ENCODE peak calls at places on chromosomes 13 and 19, in ten cellular contexts. I is prostate gland, G is A673, E is fibroblast of mammary gland, Y is mucosa of descending colon, A is H1, Q is NB4, M is epithelial cell of proximal tubule, Z is GM12878, V is endodermal cell. O is an unnamed sample.

GRCh38 chr13:42720116-42720857 is 61.1 kb upstream of the FAM216B start:
- DNase-seq in I (no peak), G (peak), E (peak), Y (peak), A (no peak), Q (peak), M (peak), Z (peak), V (no peak), O (peak)

GRCh38 chr19:2492870-2493269 is 16.9 kb downstream of the GADD45B start:
- DNase-seq in I (no peak), G (no peak), E (no peak), Y (no peak), A (no peak), Q (no peak), M (no peak), Z (no peak), V (no peak), O (no peak)

GRCh38 chr13:94765814-94766213 is 53.5 kb upstream of the SOX21 start:
- DNase-seq in I (no peak), G (no peak), E (no peak), Y (no peak), A (no peak), Q (no peak), M (no peak), Z (no peak), V (peak), O (no peak)

GRCh38 chr19:14432817-14433453 is at the start of gene PKN1:
- DNase-seq in I (no peak), G (peak), E (no peak), Y (peak), A (peak), Q (peak), M (no peak), Z (no peak), V (peak), O (peak)

GRCh38 chr19:47729799-47730520 is 15.4 kb upstream of the NOP53 start:
- DNase-seq in I (peak), G (peak), E (peak), Y (peak), A (peak), Q (peak), M (no peak), Z (no peak), V (peak), O (peak)

GRCh38 chr19:45152504-45153338 is 8.1 kb downstream of the NKPD1 start:
- DNase-seq in I (peak), G (peak), E (peak), Y (peak), A (peak), Q (no peak), M (no peak), Z (no peak), V (peak), O (peak)

GRCh38 chr13:110711778-110712070 is 1.8 kb upstream of the ING1 start:
- DNase-seq in I (no peak), G (peak), E (no peak), Y (peak), A (no peak), Q (peak), M (no peak), Z (no peak), V (no peak), O (no peak)

GRCh38 chr19:45293682-45294081 is 29.0 kb downstream of the CKM start:
- DNase-seq in I (no peak), G (no peak), E (no peak), Y (no peak), A (no peak), Q (no peak), M (no peak), Z (no peak), V (no peak), O (no peak)

GRCh38 chr19:43362745-43363144 is 9.3 kb downstream of the CD177 start:
- DNase-seq in I (no peak), G (no peak), E (no peak), Y (peak), A (no peak), Q (no peak), M (no peak), Z (no peak), V (no peak), O (no peak)

GRCh38 chr13:44972956-44973581 is 16.2 kb downstream of the NUFIP1 start:
- DNase-seq in I (no peak), G (peak), E (peak), Y (no peak), A (no peak), Q (peak), M (no peak), Z (no peak), V (no peak), O (no peak)

GRCh38 chr19:46610851-46611770 is 10.0 kb downstream of the CALM3 start:
- DNase-seq in I (no peak), G (no peak), E (peak), Y (no peak), A (no peak), Q (peak), M (no peak), Z (no peak), V (no peak), O (no peak)

GRCh38 chr19:3968556-3969434 is 2.1 kb downstream of the DAPK3 start:
- DNase-seq in I (peak), G (peak), E (peak), Y (peak), A (peak), Q (peak), M (peak), Z (no peak), V (peak), O (peak)

GRCh38 chr13:80585531-80585930 is 244.6 kb upstream of the SPRY2 start:
- DNase-seq in I (no peak), G (no peak), E (no peak), Y (no peak), A (no peak), Q (no peak), M (no peak), Z (no peak), V (no peak), O (no peak)

GRCh38 chr13:23350009-23350408 is 83.5 kb downstream of the SACS start:
- DNase-seq in I (no peak), G (no peak), E (no peak), Y (no peak), A (no peak), Q (no peak), M (peak), Z (no peak), V (no peak), O (no peak)

GRCh38 chr13:20654156-20654555 is 49.3 kb upstream of the IL17D start:
- DNase-seq in I (no peak), G (peak), E (peak), Y (no peak), A (no peak), Q (no peak), M (no peak), Z (no peak), V (no peak), O (no peak)

GRCh38 chr19:27529158-27529557 is 1683.8 kb downstream of the UQCRFS1 start:
- DNase-seq in I (no peak), G (no peak), E (no peak), Y (no peak), A (no peak), Q (no peak), M (no peak), Z (no peak), V (no peak), O (no peak)

GRCh38 chr19:55460670-55461258 is 678 bp downstream of the ISOC2 start:
- DNase-seq in I (peak), G (peak), E (peak), Y (peak), A (peak), Q (peak), M (no peak), Z (no peak), V (peak), O (peak)

GRCh38 chr13:106118050-106118449 is 417.4 kb downstream of the EFNB2 start:
- DNase-seq in I (no peak), G (no peak), E (peak), Y (no peak), A (no peak), Q (no peak), M (no peak), Z (no peak), V (no peak), O (no peak)

GRCh38 chr13:20462533-20462915 is 63.1 kb downstream of the CRYL1 start:
- DNase-seq in I (no peak), G (no peak), E (no peak), Y (no peak), A (no peak), Q (no peak), M (no peak), Z (no peak), V (no peak), O (no peak)

GRCh38 chr19:42059196-42059595 is 10.8 kb downstream of the GRIK5 start:
- DNase-seq in I (no peak), G (no peak), E (no peak), Y (no peak), A (no peak), Q (no peak), M (no peak), Z (no peak), V (no peak), O (no peak)

GRCh38 chr19:30449191-30449590 is 77.0 kb downstream of the ZNF536 start:
- DNase-seq in I (no peak), G (no peak), E (no peak), Y (no peak), A (no peak), Q (no peak), M (no peak), Z (no peak), V (no peak), O (no peak)

GRCh38 chr19:30449673-30450072 is 77.5 kb downstream of the ZNF536 start:
- DNase-seq in I (no peak), G (no peak), E (no peak), Y (no peak), A (no peak), Q (no peak), M (no peak), Z (no peak), V (no peak), O (no peak)

GRCh38 chr19:30448386-30449130 is 76.4 kb downstream of the ZNF536 start:
- DNase-seq in I (no peak), G (no peak), E (no peak), Y (no peak), A (no peak), Q (no peak), M (no peak), Z (no peak), V (no peak), O (no peak)

GRCh38 chr19:30450945-30451344 is 78.8 kb downstream of the ZNF536 start:
- DNase-seq in I (no peak), G (no peak), E (no peak), Y (no peak), A (no peak), Q (no peak), M (no peak), Z (no peak), V (no peak), O (no peak)

GRCh38 chr19:30450101-30450500 is 77.9 kb downstream of the ZNF536 start:
- DNase-seq in I (no peak), G (peak), E (no peak), Y (peak), A (no peak), Q (no peak), M (peak), Z (no peak), V (peak), O (peak)
- H3K4me3 ChIP-seq in I (peak), G (peak), E (no peak), Y (no peak), A (peak), Q (no peak), M (peak), Z (no peak), V (no peak), O (peak)

DNA sequence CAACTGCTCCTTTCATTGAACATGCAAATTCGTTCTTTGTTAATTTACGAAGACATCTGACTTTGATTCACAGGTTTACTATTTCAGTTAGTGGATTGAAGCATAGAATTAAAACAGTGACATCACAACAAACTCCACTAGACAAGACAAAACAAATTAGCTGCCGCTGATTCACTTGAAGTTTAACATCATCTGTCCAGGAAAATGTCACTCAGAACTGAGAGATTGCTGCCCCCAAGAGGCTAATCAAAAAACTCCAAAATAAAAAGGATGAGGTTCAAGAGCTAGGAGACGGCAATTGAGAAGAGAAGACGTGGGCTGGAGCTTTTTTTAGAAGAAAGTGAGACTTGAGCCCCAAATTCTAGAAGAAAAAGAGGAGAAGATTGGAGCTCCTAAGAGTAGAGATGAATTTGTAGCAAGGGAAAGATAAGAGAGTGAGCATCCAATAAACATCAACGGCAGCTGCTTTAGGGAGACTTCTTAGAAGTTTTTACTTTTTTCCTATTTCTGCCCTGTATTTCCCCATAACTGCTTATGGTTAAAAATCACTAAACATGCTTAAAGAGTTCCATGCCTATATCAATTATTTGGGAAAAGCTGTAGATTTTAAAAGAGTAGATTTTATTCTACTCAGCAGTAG is 40.8 kb upstream of the TPP2 start:
- DNase-seq in I (no peak), G (peak), E (peak), Y (peak), A (no peak), Q (peak), M (peak), Z (no peak), V (no peak), O (peak)
- TF ChIP-seq CTCF in I (no peak), G (peak), E (peak), Y (no peak), A (no peak), Q (peak), M (peak), Z (peak), V (peak), O (peak)

GRCh38 chr19:38194061-38194701 is 29.8 kb downstream of the DPF1 start:
- DNase-seq in I (no peak), G (no peak), E (no peak), Y (no peak), A (no peak), Q (no peak), M (no peak), Z (no peak), V (no peak), O (no peak)

GRCh38 chr19:38191747-38192146 is 32.3 kb downstream of the DPF1 start:
- DNase-seq in I (no peak), G (no peak), E (no peak), Y (no peak), A (no peak), Q (no peak), M (no peak), Z (no peak), V (no peak), O (no peak)

GRCh38 chr19:38190793-38191192 is 33.2 kb downstream of the DPF1 start:
- DNase-seq in I (no peak), G (no peak), E (no peak), Y (no peak), A (no peak), Q (no peak), M (no peak), Z (no peak), V (no peak), O (no peak)

GRCh38 chr19:38193445-38193844 is 30.6 kb downstream of the DPF1 start:
- DNase-seq in I (no peak), G (no peak), E (no peak), Y (no peak), A (no peak), Q (no peak), M (no peak), Z (no peak), V (no peak), O (peak)

DNA sequence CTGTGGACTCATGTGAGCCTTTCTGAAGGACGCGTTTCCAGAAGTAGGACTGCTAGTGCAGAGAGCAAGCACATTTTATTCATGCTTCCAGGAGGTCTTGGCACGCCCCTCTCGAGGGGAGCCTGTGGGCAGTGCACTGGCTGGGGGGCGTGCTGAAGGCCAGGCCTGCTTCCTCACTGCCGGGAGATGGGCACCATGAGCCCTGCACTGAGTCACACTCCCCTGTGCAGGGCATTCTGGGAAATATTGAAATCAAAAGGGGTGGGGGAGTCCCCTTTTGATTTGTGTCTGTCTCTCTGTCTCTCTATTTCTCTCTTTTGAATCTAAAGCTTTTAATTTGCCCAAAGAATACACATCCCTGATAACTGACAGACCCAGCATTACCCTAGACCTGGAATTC is 34.0 kb downstream of the DPF1 start:
- DNase-seq in I (no peak), G (no peak), E (peak), Y (no peak), A (no peak), Q (peak), M (no peak), Z (no peak), V (no peak), O (no peak)
- H3K4me3 ChIP-seq in I (no peak), G (no peak), E (no peak), Y (no peak), A (no peak), Q (no peak), M (no peak), Z (no peak), V (no peak), O (no peak)

GRCh38 chr19:18762125-18763023 is 28.7 kb downstream of the COMP start:
- DNase-seq in I (peak), G (no peak), E (peak), Y (peak), A (no peak), Q (no peak), M (no peak), Z (no peak), V (no peak), O (peak)
- TF ChIP-seq CTCF in I (peak), G (no peak), E (no peak), Y (no peak), A (no peak), Q (no peak), M (no peak), Z (no peak), V (no peak), O (no peak)

DNA sequence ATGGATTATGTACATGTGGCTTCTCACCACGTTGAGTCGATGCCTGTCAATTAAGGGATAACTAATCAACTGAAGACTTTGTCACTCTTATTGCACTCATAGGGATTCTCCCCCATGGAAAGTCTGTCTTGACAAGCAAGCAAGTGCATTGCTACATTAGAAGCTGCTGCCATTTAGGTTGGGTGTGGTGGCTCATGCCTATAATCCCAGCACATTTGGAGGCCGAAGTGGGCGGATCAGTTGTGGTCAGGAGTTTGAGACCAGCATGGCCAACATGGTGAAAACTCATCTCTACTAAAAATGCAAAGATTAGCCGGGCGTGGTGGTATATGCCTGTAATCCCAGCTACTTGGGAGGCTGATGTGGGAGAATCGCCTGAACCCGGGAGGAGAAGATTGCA is 18.3 kb upstream of the ZNF846 start:
- DNase-seq in I (no peak), G (no peak), E (no peak), Y (no peak), A (no peak), Q (no peak), M (no peak), Z (no peak), V (no peak), O (no peak)
- H3K4me3 ChIP-seq in I (no peak), G (no peak), E (no peak), Y (no peak), A (peak), Q (no peak), M (no peak), Z (no peak), V (peak), O (no peak)

DNA sequence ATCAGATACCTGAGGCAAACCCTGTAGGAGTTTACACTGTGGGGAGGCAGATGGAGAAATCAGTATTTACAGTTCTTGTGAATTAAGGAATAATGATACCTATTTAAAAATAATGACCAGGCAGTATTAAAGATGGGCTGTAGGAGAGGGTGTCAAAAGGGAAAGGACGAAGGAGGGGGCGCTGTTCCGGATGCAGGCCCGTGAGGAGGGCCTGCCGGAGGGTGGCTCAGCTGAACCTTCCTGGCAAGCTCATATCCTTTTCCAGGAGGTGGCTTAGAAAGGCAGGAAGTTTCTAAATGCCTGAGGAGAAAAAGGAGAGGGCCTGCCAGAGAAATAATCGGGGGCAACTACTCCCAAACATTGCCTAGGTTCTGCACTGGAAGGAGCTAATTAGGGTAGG is 46.6 kb downstream of the MBNL2 start:
- DNase-seq in I (no peak), G (no peak), E (no peak), Y (no peak), A (no peak), Q (no peak), M (no peak), Z (no peak), V (peak), O (no peak)
- TF ChIP-seq CTCF in I (no peak), G (no peak), E (peak), Y (no peak), A (peak), Q (no peak), M (peak), Z (no peak), V (peak), O (no peak)

DNA sequence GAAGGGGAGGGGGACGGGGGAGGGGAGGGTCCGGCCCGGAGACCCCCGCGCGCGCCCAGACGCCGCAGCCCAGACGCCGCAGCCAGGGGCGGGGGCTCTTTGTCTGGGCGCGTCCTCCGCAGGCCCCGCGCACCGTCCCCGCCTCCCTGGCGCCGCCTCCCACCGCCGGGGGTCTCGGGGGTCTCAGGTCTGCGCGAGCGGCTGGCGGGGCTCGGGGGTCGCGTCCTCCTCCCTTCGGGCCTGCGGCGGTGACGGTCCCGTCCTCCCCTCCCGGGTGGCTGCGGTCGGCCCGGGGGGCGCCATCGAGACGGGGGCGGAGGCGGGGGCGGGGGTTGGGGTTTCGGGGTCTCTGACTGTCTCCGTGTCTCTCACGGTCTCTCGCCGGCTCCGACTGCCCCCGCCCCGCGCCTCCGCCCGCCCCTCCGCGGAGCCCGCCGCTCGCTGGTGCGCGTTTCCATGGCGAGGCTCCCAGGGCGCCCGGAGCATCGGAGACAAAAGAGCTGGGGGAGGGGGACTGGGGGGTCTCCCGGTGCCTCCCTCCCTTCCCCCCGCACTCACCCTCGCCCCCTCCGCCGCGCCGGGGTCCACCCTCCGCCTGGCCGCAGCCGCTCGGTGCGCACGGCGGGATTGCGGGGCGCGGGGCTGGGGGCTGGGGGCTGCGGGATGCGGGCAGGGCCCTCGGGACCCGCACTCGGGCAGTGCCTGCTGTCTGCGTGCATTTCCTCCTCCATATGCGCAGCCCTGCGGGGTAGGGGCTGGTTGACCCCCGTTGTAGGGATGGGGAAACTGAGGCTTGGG is 420 bp upstream of the PLPPR3 start:
- DNase-seq in I (no peak), G (no peak), E (no peak), Y (no peak), A (peak), Q (peak), M (no peak), Z (no peak), V (peak), O (no peak)
- H3K4me3 ChIP-seq in I (peak), G (peak), E (no peak), Y (no peak), A (peak), Q (peak), M (no peak), Z (no peak), V (no peak), O (no peak)